ENCODE peak calls at places on chromosomes 1 and 21, in nine cellular contexts. V, B, K, X, L, O, C, Y and Z are unnamed samples.

GRCh38 chr1:212413902-212414327 is 771 bp downstream of the PACC1 start:
- DNase-seq in V (no peak), B (peak; percentile 33), K (no peak), X (no peak), L (no peak), O (no peak), C (no peak), Y (peak; percentile 21), Z (no peak)

GRCh38 chr1:225874431-225874830 is 7.7 kb downstream of the TMEM63A start:
- DNase-seq in V (no peak), B (no peak), K (no peak), X (no peak), L (no peak), O (no peak), C (no peak), Y (no peak), Z (no peak)

GRCh38 chr1:24329797-24330543 is 10.8 kb downstream of the GRHL3 start:
- DNase-seq in V (peak; percentile 22), B (peak; percentile 75), K (no peak), X (no peak), L (no peak), O (no peak), C (no peak), Y (peak; percentile 37), Z (no peak)

GRCh38 chr1:202376247-202376646 is 27.7 kb downstream of the PPP1R12B start:
- DNase-seq in V (no peak), B (peak; percentile 11), K (no peak), X (no peak), L (no peak), O (no peak), C (no peak), Y (peak; percentile 18), Z (no peak)

GRCh38 chr1:34988147-34988546 is 3.0 kb upstream of the TMEM35B start:
- DNase-seq in V (peak; percentile 12), B (no peak), K (no peak), X (no peak), L (no peak), O (no peak), C (no peak), Y (no peak), Z (no peak)

GRCh38 chr1:67307251-67308060 is at the start of gene IL12RB2:
- DNase-seq in V (no peak), B (no peak), K (peak; percentile 4), X (peak; percentile 23), L (peak; percentile 24), O (peak; percentile 62), C (peak; percentile 7), Y (no peak), Z (peak; percentile 57)

GRCh38 chr1:192763756-192764155 is 45.1 kb upstream of the RGS2 start:
- DNase-seq in V (peak; percentile 46), B (peak; percentile 98), K (no peak), X (no peak), L (no peak), O (no peak), C (no peak), Y (peak; percentile 59), Z (no peak)

GRCh38 chr1:203126866-203127671 is 457 bp upstream of the ADORA1 start:
- DNase-seq in V (peak; percentile 15), B (peak; percentile 66), K (no peak), X (no peak), L (no peak), O (no peak), C (no peak), Y (peak; percentile 35), Z (no peak)

GRCh38 chr1:47431534-47431933 is 6.3 kb upstream of the FOXD2 start:
- DNase-seq in V (peak; percentile 22), B (peak; percentile 90), K (no peak), X (no peak), L (no peak), O (no peak), C (no peak), Y (peak; percentile 84), Z (no peak)

GRCh38 chr21:33196956-33197374 is 32.8 kb upstream of the IFNAR2 start:
- DNase-seq in V (peak; percentile 79), B (peak; percentile 61), K (peak; percentile 58), X (peak; percentile 36), L (peak; percentile 61), O (peak; percentile 50), C (peak; percentile 44), Y (peak; percentile 72), Z (peak; percentile 62)

GRCh38 chr1:240117202-240117769 is 25.6 kb downstream of the FMN2 start:
- DNase-seq in V (peak; percentile 46), B (peak; percentile 47), K (no peak), X (no peak), L (no peak), O (no peak), C (no peak), Y (no peak), Z (no peak)

GRCh38 chr1:156419863-156420208 is 50.8 kb downstream of the RHBG start:
- DNase-seq in V (no peak), B (no peak), K (no peak), X (no peak), L (peak; percentile 34), O (no peak), C (no peak), Y (no peak), Z (peak; percentile 82)

GRCh38 chr1:84726593-84727275 is 36.5 kb upstream of the SSX2IP start:
- DNase-seq in V (peak; percentile 40), B (peak; percentile 64), K (no peak), X (no peak), L (no peak), O (no peak), C (no peak), Y (peak; percentile 12), Z (no peak)

GRCh38 chr1:230849451-230850194 is 18.7 kb downstream of the C1orf198 start:
- DNase-seq in V (peak; percentile 67), B (peak; percentile 99), K (no peak), X (no peak), L (no peak), O (no peak), C (no peak), Y (peak; percentile 94), Z (no peak)

GRCh38 chr1:168273575-168273974 is 7.1 kb upstream of the TBX19 start:
- DNase-seq in V (no peak), B (peak; percentile 42), K (no peak), X (no peak), L (no peak), O (no peak), C (no peak), Y (no peak), Z (no peak)

GRCh38 chr1:14788065-14788464 is 189.6 kb downstream of the KAZN start:
- DNase-seq in V (no peak), B (no peak), K (no peak), X (no peak), L (no peak), O (no peak), C (no peak), Y (no peak), Z (no peak)